ENCODE peak calls at places on chromosome 10, in ten cellular contexts. One of them, this sample, is unnamed.

GRCh38 chr10:25631471-25631870 is 302.6 kb upstream of the MYO3A start:
- DNase-seq in AG09319: no peak
- DNase-seq in GM04503: no peak
- DNase-seq in astrocyte: no peak
- DNase-seq in hypothalamus: no peak
- DNase-seq in glomerular endothelial cell: no peak
- DNase-seq in stimulated activated CD8-positive, alpha-beta memory T cell treated with anti-CD3 and anti-CD28 coated beads, Interleukin-7, amount 100 ng/mL, for 24 hours: no peak
- DNase-seq in CD8-positive, alpha-beta memory T cell: no peak
- DNase-seq in EH: no peak
- DNase-seq in stimulated activated naive B cell treated with anti-CD40 and anti-IgM and Interleukin-4, amounts not matched to agents 10 μg/mL and 1 μg/mL and 100 μg/mL, for 72 hours: no peak
- DNase-seq in this sample: no peak

GRCh38 chr10:24434961-24435360 is 226.0 kb downstream of the KIAA1217 start:
- DNase-seq in AG09319: no peak
- DNase-seq in GM04503: no peak
- DNase-seq in astrocyte: no peak
- DNase-seq in hypothalamus: no peak
- DNase-seq in glomerular endothelial cell: no peak
- DNase-seq in stimulated activated CD8-positive, alpha-beta memory T cell treated with anti-CD3 and anti-CD28 coated beads, Interleukin-7, amount 100 ng/mL, for 24 hours: no peak
- DNase-seq in CD8-positive, alpha-beta memory T cell: no peak
- DNase-seq in EH: no peak
- DNase-seq in stimulated activated naive B cell treated with anti-CD40 and anti-IgM and Interleukin-4, amounts not matched to agents 10 μg/mL and 1 μg/mL and 100 μg/mL, for 72 hours: no peak
- DNase-seq in this sample: no peak

GRCh38 chr10:29841724-29842649 is 207.2 kb upstream of the SVIL start:
- DNase-seq in AG09319: no peak
- DNase-seq in GM04503: no peak
- DNase-seq in astrocyte: peak
- DNase-seq in hypothalamus: no peak
- DNase-seq in glomerular endothelial cell: no peak
- DNase-seq in stimulated activated CD8-positive, alpha-beta memory T cell treated with anti-CD3 and anti-CD28 coated beads, Interleukin-7, amount 100 ng/mL, for 24 hours: no peak
- DNase-seq in CD8-positive, alpha-beta memory T cell: no peak
- DNase-seq in EH: peak
- DNase-seq in stimulated activated naive B cell treated with anti-CD40 and anti-IgM and Interleukin-4, amounts not matched to agents 10 μg/mL and 1 μg/mL and 100 μg/mL, for 72 hours: no peak
- DNase-seq in this sample: peak

GRCh38 chr10:24488631-24489030 is 235.1 kb downstream of the ARHGAP21 start:
- DNase-seq in AG09319: no peak
- DNase-seq in GM04503: no peak
- DNase-seq in astrocyte: no peak
- DNase-seq in hypothalamus: no peak
- DNase-seq in glomerular endothelial cell: no peak
- DNase-seq in stimulated activated CD8-positive, alpha-beta memory T cell treated with anti-CD3 and anti-CD28 coated beads, Interleukin-7, amount 100 ng/mL, for 24 hours: no peak
- DNase-seq in CD8-positive, alpha-beta memory T cell: no peak
- DNase-seq in EH: no peak
- DNase-seq in stimulated activated naive B cell treated with anti-CD40 and anti-IgM and Interleukin-4, amounts not matched to agents 10 μg/mL and 1 μg/mL and 100 μg/mL, for 72 hours: no peak
- DNase-seq in this sample: no peak

GRCh38 chr10:42755028-42755451 is 27.6 kb upstream of the BMS1 start:
- DNase-seq in AG09319: no peak
- DNase-seq in GM04503: no peak
- DNase-seq in astrocyte: no peak
- DNase-seq in hypothalamus: no peak
- DNase-seq in glomerular endothelial cell: no peak
- DNase-seq in stimulated activated CD8-positive, alpha-beta memory T cell treated with anti-CD3 and anti-CD28 coated beads, Interleukin-7, amount 100 ng/mL, for 24 hours: no peak
- DNase-seq in CD8-positive, alpha-beta memory T cell: no peak
- DNase-seq in EH: no peak
- DNase-seq in stimulated activated naive B cell treated with anti-CD40 and anti-IgM and Interleukin-4, amounts not matched to agents 10 μg/mL and 1 μg/mL and 100 μg/mL, for 72 hours: no peak
- DNase-seq in this sample: no peak

GRCh38 chr10:106576534-106576933 is 588.0 kb downstream of the SORCS1 start:
- DNase-seq in AG09319: no peak
- DNase-seq in GM04503: no peak
- DNase-seq in astrocyte: no peak
- DNase-seq in hypothalamus: no peak
- DNase-seq in glomerular endothelial cell: no peak
- DNase-seq in stimulated activated CD8-positive, alpha-beta memory T cell treated with anti-CD3 and anti-CD28 coated beads, Interleukin-7, amount 100 ng/mL, for 24 hours: no peak
- DNase-seq in CD8-positive, alpha-beta memory T cell: no peak
- DNase-seq in EH: no peak
- DNase-seq in stimulated activated naive B cell treated with anti-CD40 and anti-IgM and Interleukin-4, amounts not matched to agents 10 μg/mL and 1 μg/mL and 100 μg/mL, for 72 hours: no peak
- DNase-seq in this sample: no peak

GRCh38 chr10:71290331-71290730 is 28.7 kb upstream of the SLC29A3 start:
- DNase-seq in AG09319: no peak
- DNase-seq in GM04503: no peak
- DNase-seq in astrocyte: no peak
- DNase-seq in hypothalamus: no peak
- DNase-seq in glomerular endothelial cell: no peak
- DNase-seq in stimulated activated CD8-positive, alpha-beta memory T cell treated with anti-CD3 and anti-CD28 coated beads, Interleukin-7, amount 100 ng/mL, for 24 hours: no peak
- DNase-seq in CD8-positive, alpha-beta memory T cell: no peak
- DNase-seq in EH: no peak
- DNase-seq in stimulated activated naive B cell treated with anti-CD40 and anti-IgM and Interleukin-4, amounts not matched to agents 10 μg/mL and 1 μg/mL and 100 μg/mL, for 72 hours: no peak
- DNase-seq in this sample: no peak

GRCh38 chr10:100567249-100567648 is 31.5 kb downstream of the HIF1AN start:
- DNase-seq in AG09319: no peak
- DNase-seq in GM04503: no peak
- DNase-seq in astrocyte: no peak
- DNase-seq in hypothalamus: no peak
- DNase-seq in glomerular endothelial cell: no peak
- DNase-seq in stimulated activated CD8-positive, alpha-beta memory T cell treated with anti-CD3 and anti-CD28 coated beads, Interleukin-7, amount 100 ng/mL, for 24 hours: no peak
- DNase-seq in CD8-positive, alpha-beta memory T cell: no peak
- DNase-seq in EH: peak
- DNase-seq in stimulated activated naive B cell treated with anti-CD40 and anti-IgM and Interleukin-4, amounts not matched to agents 10 μg/mL and 1 μg/mL and 100 μg/mL, for 72 hours: no peak
- DNase-seq in this sample: no peak

GRCh38 chr10:125201108-125201524 is 40.8 kb upstream of the CTBP2 start:
- DNase-seq in AG09319: no peak
- DNase-seq in GM04503: no peak
- DNase-seq in astrocyte: peak
- DNase-seq in hypothalamus: no peak
- DNase-seq in glomerular endothelial cell: no peak
- DNase-seq in stimulated activated CD8-positive, alpha-beta memory T cell treated with anti-CD3 and anti-CD28 coated beads, Interleukin-7, amount 100 ng/mL, for 24 hours: no peak
- DNase-seq in CD8-positive, alpha-beta memory T cell: no peak
- DNase-seq in EH: peak
- DNase-seq in stimulated activated naive B cell treated with anti-CD40 and anti-IgM and Interleukin-4, amounts not matched to agents 10 μg/mL and 1 μg/mL and 100 μg/mL, for 72 hours: peak
- DNase-seq in this sample: no peak

GRCh38 chr10:72334832-72335393 is 19.8 kb downstream of the DNAJB12 start:
- DNase-seq in AG09319: no peak
- DNase-seq in GM04503: no peak
- DNase-seq in astrocyte: peak
- DNase-seq in hypothalamus: no peak
- DNase-seq in glomerular endothelial cell: no peak
- DNase-seq in stimulated activated CD8-positive, alpha-beta memory T cell treated with anti-CD3 and anti-CD28 coated beads, Interleukin-7, amount 100 ng/mL, for 24 hours: peak
- DNase-seq in CD8-positive, alpha-beta memory T cell: peak
- DNase-seq in EH: no peak
- DNase-seq in stimulated activated naive B cell treated with anti-CD40 and anti-IgM and Interleukin-4, amounts not matched to agents 10 μg/mL and 1 μg/mL and 100 μg/mL, for 72 hours: peak
- DNase-seq in this sample: peak

GRCh38 chr10:103793429-103793828 is 61.9 kb downstream of the SH3PXD2A start:
- DNase-seq in AG09319: no peak
- DNase-seq in GM04503: no peak
- DNase-seq in astrocyte: no peak
- DNase-seq in hypothalamus: no peak
- DNase-seq in glomerular endothelial cell: no peak
- DNase-seq in stimulated activated CD8-positive, alpha-beta memory T cell treated with anti-CD3 and anti-CD28 coated beads, Interleukin-7, amount 100 ng/mL, for 24 hours: no peak
- DNase-seq in CD8-positive, alpha-beta memory T cell: no peak
- DNase-seq in EH: no peak
- DNase-seq in stimulated activated naive B cell treated with anti-CD40 and anti-IgM and Interleukin-4, amounts not matched to agents 10 μg/mL and 1 μg/mL and 100 μg/mL, for 72 hours: no peak
- DNase-seq in this sample: no peak

GRCh38 chr10:78302989-78303854 is 269.6 kb downstream of the RPS24 start:
- DNase-seq in AG09319: peak
- DNase-seq in GM04503: peak
- DNase-seq in astrocyte: peak
- DNase-seq in hypothalamus: peak
- DNase-seq in glomerular endothelial cell: no peak
- DNase-seq in stimulated activated CD8-positive, alpha-beta memory T cell treated with anti-CD3 and anti-CD28 coated beads, Interleukin-7, amount 100 ng/mL, for 24 hours: peak
- DNase-seq in CD8-positive, alpha-beta memory T cell: peak
- DNase-seq in EH: peak
- DNase-seq in stimulated activated naive B cell treated with anti-CD40 and anti-IgM and Interleukin-4, amounts not matched to agents 10 μg/mL and 1 μg/mL and 100 μg/mL, for 72 hours: peak
- DNase-seq in this sample: peak

GRCh38 chr10:50470798-50471582 is 152.8 kb downstream of the SGMS1 start:
- DNase-seq in AG09319: peak
- DNase-seq in GM04503: peak
- DNase-seq in astrocyte: peak
- DNase-seq in hypothalamus: no peak
- DNase-seq in glomerular endothelial cell: no peak
- DNase-seq in stimulated activated CD8-positive, alpha-beta memory T cell treated with anti-CD3 and anti-CD28 coated beads, Interleukin-7, amount 100 ng/mL, for 24 hours: no peak
- DNase-seq in CD8-positive, alpha-beta memory T cell: no peak
- DNase-seq in EH: peak
- DNase-seq in stimulated activated naive B cell treated with anti-CD40 and anti-IgM and Interleukin-4, amounts not matched to agents 10 μg/mL and 1 μg/mL and 100 μg/mL, for 72 hours: no peak
- DNase-seq in this sample: no peak

GRCh38 chr10:33897255-33897893 is 562.9 kb upstream of the NRP1 start:
- DNase-seq in AG09319: no peak
- DNase-seq in GM04503: no peak
- DNase-seq in astrocyte: peak
- DNase-seq in hypothalamus: no peak
- DNase-seq in glomerular endothelial cell: no peak
- DNase-seq in stimulated activated CD8-positive, alpha-beta memory T cell treated with anti-CD3 and anti-CD28 coated beads, Interleukin-7, amount 100 ng/mL, for 24 hours: no peak
- DNase-seq in CD8-positive, alpha-beta memory T cell: no peak
- DNase-seq in EH: peak
- DNase-seq in stimulated activated naive B cell treated with anti-CD40 and anti-IgM and Interleukin-4, amounts not matched to agents 10 μg/mL and 1 μg/mL and 100 μg/mL, for 72 hours: no peak
- DNase-seq in this sample: no peak

GRCh38 chr10:94066411-94066810 is 72.7 kb downstream of the PLCE1 start:
- DNase-seq in AG09319: no peak
- DNase-seq in GM04503: no peak
- DNase-seq in astrocyte: peak
- DNase-seq in hypothalamus: no peak
- DNase-seq in glomerular endothelial cell: no peak
- DNase-seq in stimulated activated CD8-positive, alpha-beta memory T cell treated with anti-CD3 and anti-CD28 coated beads, Interleukin-7, amount 100 ng/mL, for 24 hours: no peak
- DNase-seq in CD8-positive, alpha-beta memory T cell: no peak
- DNase-seq in EH: peak
- DNase-seq in stimulated activated naive B cell treated with anti-CD40 and anti-IgM and Interleukin-4, amounts not matched to agents 10 μg/mL and 1 μg/mL and 100 μg/mL, for 72 hours: no peak
- DNase-seq in this sample: no peak

GRCh38 chr10:46255696-46256355 is 31.0 kb upstream of the ANTXRL start:
- DNase-seq in AG09319: no peak
- DNase-seq in GM04503: no peak
- DNase-seq in astrocyte: peak
- DNase-seq in hypothalamus: no peak
- DNase-seq in glomerular endothelial cell: no peak
- DNase-seq in stimulated activated CD8-positive, alpha-beta memory T cell treated with anti-CD3 and anti-CD28 coated beads, Interleukin-7, amount 100 ng/mL, for 24 hours: no peak
- DNase-seq in CD8-positive, alpha-beta memory T cell: no peak
- DNase-seq in EH: peak
- DNase-seq in stimulated activated naive B cell treated with anti-CD40 and anti-IgM and Interleukin-4, amounts not matched to agents 10 μg/mL and 1 μg/mL and 100 μg/mL, for 72 hours: no peak
- DNase-seq in this sample: peak

GRCh38 chr10:127046975-127047877 is 142.0 kb downstream of the DOCK1 start:
- DNase-seq in AG09319: no peak
- DNase-seq in GM04503: no peak
- DNase-seq in astrocyte: peak
- DNase-seq in hypothalamus: no peak
- DNase-seq in glomerular endothelial cell: no peak
- DNase-seq in stimulated activated CD8-positive, alpha-beta memory T cell treated with anti-CD3 and anti-CD28 coated beads, Interleukin-7, amount 100 ng/mL, for 24 hours: no peak
- DNase-seq in CD8-positive, alpha-beta memory T cell: no peak
- DNase-seq in EH: peak
- DNase-seq in stimulated activated naive B cell treated with anti-CD40 and anti-IgM and Interleukin-4, amounts not matched to agents 10 μg/mL and 1 μg/mL and 100 μg/mL, for 72 hours: no peak
- DNase-seq in this sample: no peak

GRCh38 chr10:30996481-30996980 is 35.1 kb downstream of the ZNF438 start:
- DNase-seq in AG09319: no peak
- DNase-seq in GM04503: no peak
- DNase-seq in astrocyte: no peak
- DNase-seq in hypothalamus: no peak
- DNase-seq in glomerular endothelial cell: no peak
- DNase-seq in stimulated activated CD8-positive, alpha-beta memory T cell treated with anti-CD3 and anti-CD28 coated beads, Interleukin-7, amount 100 ng/mL, for 24 hours: no peak
- DNase-seq in CD8-positive, alpha-beta memory T cell: no peak
- DNase-seq in EH: peak
- DNase-seq in stimulated activated naive B cell treated with anti-CD40 and anti-IgM and Interleukin-4, amounts not matched to agents 10 μg/mL and 1 μg/mL and 100 μg/mL, for 72 hours: no peak
- DNase-seq in this sample: no peak